ENCODE peak calls at places on chromosomes 4 and X, in ten cellular contexts. O is ureter; E is DMS153; K is H7; P is AG04449; D is NCI-H774; F is glutamatergic neuron; I is natural killer cell treated with Interleukin-12 subunit alpha and Interleukin-12 subunit beta and Interleukin-15 and Interleukin-18, amount 100 ng/mL, for 72 hours; G is germinal center; A is stimulated activated CD4-positive, alpha-beta T cell treated with anti-CD3 and anti-CD28 coated beads, Interleukin-1b, Interleukin-23, amount 100 ng/mL, for 48 hours. V is an unnamed sample.
A peak's percentile ranks its signal among the peaks of the same experiment; 100 is the strongest.

GRCh38 chr4:172992648-172993356 is 175.8 kb upstream of the GALNT7 start:
- DNase-seq in O (no peak), E (no peak), K (no peak), P (no peak), D (no peak), F (no peak), I (no peak), G (no peak), A (no peak), V (no peak)

GRCh38 chr4:124111411-124111810 is 601.1 kb downstream of the ANKRD50 start:
- DNase-seq in O (no peak), E (no peak), K (no peak), P (no peak), D (no peak), F (no peak), I (no peak), G (no peak), A (no peak), V (no peak)

GRCh38 chr4:47002593-47002992 is 9.2 kb upstream of the GABRA4 start:
- DNase-seq in O (no peak), E (no peak), K (peak; percentile 18), P (no peak), D (no peak), F (no peak), I (no peak), G (no peak), A (no peak), V (no peak)

GRCh38 chrX:1246816-1247215 is 21.8 kb upstream of the CSF2RA start:
- DNase-seq in O (peak; percentile 66), E (no peak), K (peak; percentile 81), P (no peak), D (peak; percentile 0), F (peak; percentile 88), I (peak; percentile 71), G (peak; percentile 71), A (peak; percentile 85), V (peak; percentile 45)

GRCh38 chrX:46712733-46713132 is 46.2 kb downstream of the SLC9A7 start:
- DNase-seq in O (no peak), E (no peak), K (no peak), P (no peak), D (no peak), F (no peak), I (no peak), G (peak; percentile 17), A (no peak), V (no peak)

GRCh38 chr4:154618708-154619315 is 6.4 kb upstream of the FGG start:
- DNase-seq in O (no peak), E (no peak), K (peak; percentile 36), P (no peak), D (no peak), F (peak; percentile 73), I (no peak), G (peak; percentile 39), A (peak; percentile 40), V (no peak)

GRCh38 chr4:787561-787981 is 38.4 kb downstream of the CPLX1 start:
- DNase-seq in O (no peak), E (no peak), K (peak; percentile 35), P (no peak), D (no peak), F (no peak), I (no peak), G (no peak), A (no peak), V (no peak)

GRCh38 chr4:55437356-55437796 is 41.6 kb downstream of the TMEM165 start:
- DNase-seq in O (no peak), E (no peak), K (no peak), P (no peak), D (no peak), F (no peak), I (no peak), G (no peak), A (no peak), V (no peak)

GRCh38 chrX:122739770-122740169 is 444.3 kb upstream of the GRIA3 start:
- DNase-seq in O (no peak), E (no peak), K (peak; percentile 10), P (no peak), D (no peak), F (no peak), I (no peak), G (no peak), A (no peak), V (no peak)

GRCh38 chr4:154491341-154491679 is 289 bp downstream of the DCHS2 start:
- DNase-seq in O (no peak), E (no peak), K (no peak), P (no peak), D (no peak), F (no peak), I (no peak), G (peak; percentile 10), A (no peak), V (no peak)

GRCh38 chrX:46687619-46688018 is 71.3 kb downstream of the SLC9A7 start:
- DNase-seq in O (no peak), E (no peak), K (no peak), P (no peak), D (no peak), F (no peak), I (no peak), G (no peak), A (no peak), V (no peak)

GRCh38 chr4:102758241-102758871 is 2.4 kb downstream of the MANBA start:
- DNase-seq in O (no peak), E (peak; percentile 55), K (no peak), P (no peak), D (no peak), F (no peak), I (no peak), G (no peak), A (no peak), V (no peak)